ENCODE peak calls at places on chromosome 6, in eight cellular contexts. X, F, W, I, Z, C, T and A are unnamed samples.

GRCh38 chr6:108712946-108713345 is 135.3 kb upstream of the ARMC2 start:
- DNase-seq in Z (no peak), F (no peak), X (no peak), W (no peak), T (no peak), C (no peak), I (no peak), A (no peak)

GRCh38 chr6:74115674-74116073 is 419.7 kb downstream of the CD109 start:
- DNase-seq in F (no peak), Z (no peak), C (peak), I (no peak), W (no peak), X (no peak), T (no peak), A (no peak)

GRCh38 chr6:130434174-130434873 is 68.5 kb downstream of the TMEM200A start:
- DNase-seq in Z (no peak), X (no peak), W (no peak), C (peak), I (no peak), F (no peak), T (peak), A (no peak)

GRCh38 chr6:34242252-34243130 is 5.8 kb downstream of the HMGA1 start:
- DNase-seq in C (peak), T (no peak), F (no peak), X (peak), W (no peak), I (no peak), Z (no peak), A (no peak)

GRCh38 chr6:80151641-80152040 is 45.2 kb downstream of the BCKDHB start:
- DNase-seq in F (no peak), I (no peak), C (no peak), Z (no peak), T (no peak), W (no peak), X (no peak), A (no peak)

GRCh38 chr6:3414704-3415453 is 42.0 kb downstream of the SLC22A23 start:
- DNase-seq in T (no peak), F (no peak), C (peak), I (no peak), W (no peak), Z (no peak), X (no peak), A (no peak)

GRCh38 chr6:106119526-106119925 is 33.4 kb downstream of the PRDM1 start:
- DNase-seq in I (no peak), W (no peak), C (no peak), Z (no peak), F (no peak), T (no peak), X (no peak), A (no peak)

GRCh38 chr6:76326866-76327265 is 254.4 kb upstream of the IMPG1 start:
- DNase-seq in X (no peak), T (no peak), C (no peak), W (no peak), Z (no peak), F (no peak), I (no peak), A (no peak)

GRCh38 chr6:167589615-167589940 is 237.1 kb upstream of the AFDN start:
- DNase-seq in Z (no peak), X (no peak), F (no peak), T (no peak), I (no peak), W (no peak), C (no peak), A (no peak)

GRCh38 chr6:144675231-144675861 is 390.2 kb downstream of the UTRN start:
- DNase-seq in I (peak), T (no peak), F (peak), Z (peak), W (no peak), C (peak), X (no peak), A (peak)

GRCh38 chr6:34491091-34491430 is 25.2 kb downstream of the PACSIN1 start:
- DNase-seq in X (no peak), Z (no peak), I (no peak), T (no peak), C (peak), F (no peak), W (no peak), A (no peak)

GRCh38 chr6:38459291-38459690 is 180.4 kb downstream of the BTBD9 start:
- DNase-seq in F (no peak), Z (no peak), T (no peak), X (no peak), W (no peak), C (peak), I (no peak), A (no peak)

GRCh38 chr6:110039364-110039995 is 61.4 kb downstream of the GPR6 start:
- DNase-seq in F (peak), Z (peak), I (peak), C (peak), T (peak), X (peak), W (peak), A (peak)

GRCh38 chr6:70520575-70520974 is 46.2 kb upstream of the SDHAF4 start:
- DNase-seq in I (peak), F (no peak), C (peak), T (no peak), W (no peak), Z (no peak), X (no peak), A (no peak)

GRCh38 chr6:111623046-111623718 is 17.5 kb upstream of the TRAF3IP2 start:
- DNase-seq in I (no peak), W (no peak), X (no peak), Z (no peak), C (no peak), T (no peak), F (no peak), A (no peak)

GRCh38 chr6:45476341-45476740 is 98.6 kb upstream of the SUPT3H start:
- DNase-seq in C (no peak), Z (no peak), I (no peak), T (no peak), W (no peak), F (no peak), X (no peak), A (no peak)

GRCh38 chr6:4510317-4510716 is 265.9 kb upstream of the CDYL start:
- DNase-seq in F (no peak), Z (no peak), C (no peak), I (no peak), W (no peak), X (peak), T (no peak), A (no peak)

GRCh38 chr6:28218312-28219248 is 6.5 kb upstream of the ZSCAN9 start:
- DNase-seq in W (peak), I (peak), X (peak), F (no peak), T (no peak), C (peak), Z (peak), A (peak)

GRCh38 chr6:55033021-55033546 is 141.2 kb upstream of the HCRTR2 start:
- DNase-seq in T (no peak), W (no peak), C (peak), Z (no peak), X (no peak), F (no peak), I (no peak), A (no peak)

GRCh38 chr6:122405417-122405816 is 6.0 kb downstream of the HSF2 start:
- DNase-seq in Z (no peak), F (no peak), W (no peak), X (no peak), T (no peak), I (no peak), C (peak), A (no peak)

GRCh38 chr6:111429571-111429970 is 53.4 kb downstream of the REV3L start:
- DNase-seq in F (no peak), Z (no peak), I (no peak), C (no peak), X (no peak), W (no peak), T (no peak), A (no peak)

GRCh38 chr6:1639430-1639829 is 29.7 kb downstream of the FOXC1 start:
- DNase-seq in I (no peak), Z (no peak), X (no peak), W (no peak), T (no peak), C (no peak), F (no peak), A (peak)
- TF ChIP-seq POLR2A in I (no peak), Z (no peak), X (no peak), W (no peak), T (no peak), C (no peak), F (no peak), A (no peak)

GRCh38 chr6:159979136-159979874 is 10.4 kb downstream of the IGF2R start:
- DNase-seq in Z (no peak), C (peak), I (peak), F (peak), T (no peak), W (peak), X (no peak), A (no peak)
- H3K4me3 ChIP-seq in Z (no peak), C (no peak), I (no peak), F (peak), T (no peak), W (no peak), X (no peak), A (no peak)

GRCh38 chr6:12289655-12290489 is at the start of gene EDN1:
- DNase-seq in Z (peak), T (peak), W (peak), I (peak), C (peak), F (peak), X (no peak), A (peak)
- H3K27ac ChIP-seq in Z (peak), T (peak), W (peak), I (peak), C (peak), F (peak), X (peak), A (peak)

DNA sequence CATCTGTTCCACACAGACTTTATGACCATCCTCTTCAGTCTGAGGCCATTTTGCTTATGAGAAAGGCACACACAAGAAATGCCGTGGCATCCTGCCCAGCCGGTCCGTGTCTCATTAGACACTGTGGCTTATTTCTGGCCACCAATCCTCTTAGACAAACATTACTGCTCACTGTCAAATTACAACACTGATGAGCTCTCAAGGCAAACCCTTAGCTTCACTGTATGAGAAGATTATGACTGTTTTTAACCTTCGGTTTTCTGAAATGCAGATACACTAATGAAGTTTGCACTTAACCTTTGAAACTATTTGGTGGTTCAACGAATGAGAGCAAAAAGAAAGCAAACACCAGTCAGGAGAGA is 50.5 kb upstream of the DST start:
- DNase-seq in C (peak), W (peak), F (no peak), X (no peak), T (no peak), Z (peak), I (no peak), A (peak)
- TF ChIP-seq POLR2A in C (peak), W (no peak), F (no peak), X (no peak), T (no peak), Z (peak), I (no peak), A (peak)

DNA sequence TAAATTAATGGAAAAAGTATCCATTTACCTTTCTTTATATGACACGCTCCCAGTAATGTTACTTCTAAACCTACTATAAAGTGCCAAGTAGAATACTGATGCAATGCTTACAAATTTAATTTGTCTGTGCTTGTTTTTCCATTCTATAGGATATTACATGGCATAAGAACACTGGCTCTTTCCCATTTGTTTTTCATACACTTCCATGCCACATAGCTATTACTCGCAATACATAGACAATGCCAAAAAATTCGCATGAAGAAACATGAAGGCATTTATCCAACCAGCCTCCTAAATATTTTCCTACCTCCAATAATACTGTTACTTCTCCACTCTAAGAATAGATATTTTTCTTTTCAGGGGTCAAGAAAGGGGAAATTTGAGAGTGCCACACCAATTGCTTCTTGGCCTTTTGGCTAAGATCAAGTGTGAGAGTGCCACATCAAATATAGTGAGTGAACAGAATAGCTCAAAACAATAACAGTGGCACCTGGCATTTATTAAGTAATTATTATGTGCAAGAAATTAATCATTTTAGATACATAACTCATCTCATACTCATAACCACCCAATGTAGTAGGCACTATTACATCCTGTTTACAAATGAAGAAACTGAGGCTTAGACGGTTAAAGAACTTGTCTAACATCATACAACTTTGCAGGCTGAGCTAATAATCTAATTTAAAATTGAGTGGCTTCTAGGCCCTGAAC is 845 bp upstream of the DST start:
- DNase-seq in X (no peak), I (no peak), Z (no peak), T (no peak), F (no peak), W (no peak), C (no peak), A (no peak)
- H3K4me3 ChIP-seq in X (no peak), I (no peak), Z (no peak), T (no peak), F (no peak), W (no peak), C (no peak), A (no peak)